ENCODE peak calls at places on chromosome 12, in five cellular contexts. P is mucosa of descending colon, A is transverse colon, J is stomach, B is prostate gland. Y is an unnamed sample.

GRCh38 chr12:65157091-65157490 is 12.3 kb upstream of the LEMD3 start:
- DNase-seq in P (no peak), A (no peak), J (no peak), B (no peak), Y (no peak)

GRCh38 chr12:30706476-30706875 is 10.8 kb upstream of the IPO8 start:
- DNase-seq in P (no peak), A (no peak), J (no peak), B (no peak), Y (peak)

GRCh38 chr12:124698211-124698997 is 131.0 kb upstream of the NCOR2 start:
- DNase-seq in P (no peak), A (no peak), J (peak), B (no peak), Y (no peak)

GRCh38 chr12:1848146-1848545 is 27.8 kb downstream of the LRTM2 start:
- DNase-seq in P (no peak), A (peak), J (no peak), B (no peak), Y (no peak)

GRCh38 chr12:47762850-47763440 is 4.3 kb upstream of the RAPGEF3 start:
- DNase-seq in P (no peak), A (no peak), J (no peak), B (no peak), Y (no peak)

GRCh38 chr12:106106892-106107291 is 31.9 kb downstream of the NUAK1 start:
- DNase-seq in P (no peak), A (no peak), J (no peak), B (peak), Y (no peak)

GRCh38 chr12:20602671-20603402 is 92.3 kb upstream of the SLCO1C1 start:
- DNase-seq in P (no peak), A (no peak), J (no peak), B (no peak), Y (no peak)

GRCh38 chr12:131119936-131120335 is 166.2 kb downstream of the ADGRD1 start:
- DNase-seq in P (no peak), A (no peak), J (no peak), B (no peak), Y (no peak)

GRCh38 chr12:110537605-110538409 is 35.7 kb downstream of the RAD9B start:
- DNase-seq in P (no peak), A (peak), J (peak), B (peak), Y (no peak)

GRCh38 chr12:116879509-116880212 is 1.6 kb downstream of the HRK start:
- DNase-seq in P (no peak), A (peak), J (no peak), B (no peak), Y (no peak)

GRCh38 chr12:50507930-50508329 is 3.1 kb downstream of the DIP2B start:
- DNase-seq in P (no peak), A (no peak), J (no peak), B (no peak), Y (no peak)

GRCh38 chr12:49026101-49026500 is 7.5 kb upstream of the PRKAG1 start:
- DNase-seq in P (no peak), A (peak), J (no peak), B (no peak), Y (no peak)

GRCh38 chr12:65640489-65640901 is 183.8 kb upstream of the HMGA2 start:
- DNase-seq in P (no peak), A (no peak), J (no peak), B (no peak), Y (no peak)

GRCh38 chr12:53052419-53053222 is 2.8 kb downstream of the TNS2 start:
- DNase-seq in P (peak), A (peak), J (peak), B (peak), Y (no peak)
- TF ChIP-seq CTCF in P (no peak), A (no peak), J (no peak), B (no peak), Y (no peak)

GRCh38 chr12:66944365-66944764 is 265.5 kb upstream of the GRIP1 start:
- DNase-seq in P (no peak), A (no peak), J (no peak), B (no peak), Y (no peak)
- TF ChIP-seq CTCF in P (no peak), A (no peak), J (no peak), B (no peak), Y (no peak)

GRCh38 chr12:45184145-45184958 is 31.5 kb upstream of the ANO6 start:
- DNase-seq in P (no peak), A (no peak), J (no peak), B (no peak), Y (no peak)

GRCh38 chr12:45182511-45182910 is 33.4 kb upstream of the ANO6 start:
- DNase-seq in P (no peak), A (no peak), J (no peak), B (no peak), Y (no peak)

GRCh38 chr12:45186762-45187161 is 29.1 kb upstream of the ANO6 start:
- DNase-seq in P (no peak), A (no peak), J (no peak), B (no peak), Y (no peak)

GRCh38 chr12:45178771-45179170 is 37.1 kb upstream of the ANO6 start:
- DNase-seq in P (no peak), A (no peak), J (no peak), B (no peak), Y (no peak)

GRCh38 chr12:45183263-45183662 is 32.6 kb upstream of the ANO6 start:
- DNase-seq in P (no peak), A (no peak), J (no peak), B (no peak), Y (no peak)
- TF ChIP-seq CTCF in P (no peak), A (no peak), J (peak), B (peak), Y (peak)

GRCh38 chr12:16939871-16940306 is 333.9 kb upstream of the LMO3 start:
- DNase-seq in P (peak), A (peak), J (peak), B (no peak), Y (peak)
- TF ChIP-seq CTCF in P (peak), A (peak), J (peak), B (peak), Y (peak)

DNA sequence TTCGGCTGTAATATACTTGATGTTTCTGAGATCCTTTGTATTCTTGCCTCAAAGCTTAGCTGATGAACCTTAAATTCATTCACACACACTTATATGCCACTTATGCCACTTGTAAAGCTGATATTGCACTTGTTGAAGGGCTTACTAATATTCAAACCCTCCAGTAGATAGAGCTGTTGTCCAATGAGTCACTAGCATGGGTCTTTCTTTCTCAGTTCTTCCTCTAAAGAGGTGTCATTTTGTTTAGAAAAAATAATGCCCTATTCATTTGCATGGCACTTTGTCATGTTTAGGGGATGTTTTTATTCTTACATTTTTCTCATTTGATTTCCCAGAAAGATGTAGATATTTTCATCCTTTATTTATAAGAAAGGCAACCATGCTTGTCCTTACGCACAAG is 56.4 kb downstream of the MON2 start:
- DNase-seq in P (no peak), A (no peak), J (no peak), B (no peak), Y (no peak)
- TF ChIP-seq CTCF in P (no peak), A (no peak), J (no peak), B (no peak), Y (no peak)

Y was measured in LNCaP clone FGC.